ENCODE peak calls at places on chromosomes 13 and 19, in ten cellular contexts. V, N, U, W, Q, K, J, M, S and B are unnamed samples.

GRCh38 chr13:39913928-39914327 is 258.5 kb downstream of the COG6 start:
- DNase-seq in M (no peak), W (no peak), V (no peak), U (no peak), J (no peak), S (no peak), K (no peak), N (no peak), Q (no peak), B (peak)

GRCh38 chr19:32652893-32653625 is 21.9 kb downstream of the ANKRD27 start:
- DNase-seq in K (no peak), V (no peak), U (no peak), Q (no peak), N (no peak), W (peak), S (no peak), J (no peak), M (no peak), B (no peak)

GRCh38 chr13:79987323-79987722 is 353.6 kb downstream of the SPRY2 start:
- DNase-seq in N (no peak), Q (peak), S (no peak), U (no peak), J (no peak), K (no peak), M (no peak), V (no peak), W (no peak), B (no peak)

GRCh38 chr19:56350416-56351045 is 35.9 kb upstream of the ZSCAN5A start:
- DNase-seq in U (peak), V (no peak), J (peak), S (peak), Q (peak), M (peak), K (peak), N (peak), W (peak), B (peak)

GRCh38 chr19:13128583-13128982 is 10.5 kb downstream of the NACC1 start:
- DNase-seq in M (no peak), Q (no peak), J (no peak), U (no peak), S (no peak), N (no peak), K (no peak), W (no peak), V (no peak), B (no peak)

GRCh38 chr19:40523322-40524047 is 53.2 kb upstream of the SHKBP1 start:
- DNase-seq in W (peak), S (peak), J (peak), K (peak), M (peak), U (peak), Q (peak), V (no peak), N (no peak), B (no peak)

GRCh38 chr19:1040476-1041271 is 767 bp downstream of the ABCA7 start:
- DNase-seq in Q (peak), V (peak), U (peak), W (peak), K (peak), N (peak), M (peak), S (peak), J (peak), B (peak)

GRCh38 chr19:10829967-10830366 is 6.0 kb downstream of the TMED1 start:
- DNase-seq in M (no peak), V (no peak), J (no peak), N (no peak), S (no peak), U (no peak), Q (no peak), W (no peak), K (no peak), B (no peak)

GRCh38 chr13:97276862-97277269 is 54.7 kb downstream of the MBNL2 start:
- DNase-seq in K (no peak), N (no peak), V (no peak), Q (peak), M (no peak), U (no peak), J (no peak), S (no peak), W (no peak), B (no peak)

GRCh38 chr19:44553478-44554171 is 24.1 kb upstream of the CEACAM20 start:
- DNase-seq in W (no peak), V (no peak), K (no peak), N (no peak), M (no peak), Q (peak), J (no peak), U (no peak), S (no peak), B (no peak)

GRCh38 chr19:12745166-12745897 is 6.3 kb upstream of the BEST2 start:
- DNase-seq in J (no peak), M (no peak), K (no peak), N (no peak), Q (peak), U (no peak), S (no peak), W (peak), V (no peak), B (no peak)

GRCh38 chr19:15115080-15115479 is 7.9 kb downstream of the SYDE1 start:
- DNase-seq in K (no peak), M (no peak), V (no peak), J (no peak), W (no peak), N (no peak), Q (no peak), U (no peak), S (no peak), B (peak)

GRCh38 chr13:73096173-73097117 is 37.6 kb downstream of the KLF5 start:
- DNase-seq in N (no peak), K (no peak), S (no peak), U (no peak), Q (peak), V (no peak), J (no peak), M (peak), W (peak), B (no peak)

GRCh38 chr13:112895521-112896465 is 73.2 kb upstream of the MCF2L start:
- DNase-seq in U (no peak), K (no peak), N (no peak), Q (no peak), J (no peak), M (no peak), S (no peak), W (no peak), V (no peak), B (no peak)

GRCh38 chr13:26424181-26424580 is 133.3 kb upstream of the WASF3 start:
- DNase-seq in U (no peak), W (no peak), Q (no peak), M (no peak), V (no peak), J (no peak), K (no peak), N (no peak), S (no peak), B (no peak)

GRCh38 chr13:113777311-113778260 is 18.6 kb downstream of the TMEM255B start:
- DNase-seq in U (peak), W (no peak), S (no peak), N (peak), Q (peak), K (no peak), V (no peak), J (no peak), M (no peak), B (no peak)

GRCh38 chr13:114119196-114119595 is 13.2 kb downstream of the RASA3 start:
- DNase-seq in K (no peak), N (no peak), S (no peak), M (peak), U (peak), Q (peak), W (no peak), V (no peak), J (no peak), B (no peak)

GRCh38 chr19:48635263-48635965 is 1.8 kb downstream of the DBP start:
- DNase-seq in Q (peak), N (no peak), V (no peak), U (peak), W (peak), S (peak), K (peak), M (peak), J (peak), B (no peak)

GRCh38 chr19:16324384-16325160 is at the start of gene KLF2:
- DNase-seq in V (peak), K (peak), J (peak), U (peak), M (peak), W (peak), N (no peak), Q (peak), S (peak), B (peak)

GRCh38 chr13:99086149-99086868 is 108.4 kb upstream of the DOCK9 start:
- DNase-seq in J (peak), S (peak), V (no peak), W (peak), Q (peak), K (peak), U (peak), M (peak), N (no peak), B (no peak)

GRCh38 chr13:83378901-83379300 is 503.4 kb downstream of the SLITRK1 start:
- DNase-seq in N (no peak), V (no peak), J (no peak), U (no peak), Q (peak), S (no peak), W (no peak), K (no peak), M (no peak), B (no peak)

GRCh38 chr19:4795400-4795799 is 3.9 kb downstream of the FEM1A start:
- DNase-seq in M (no peak), K (no peak), Q (peak), N (no peak), U (no peak), W (no peak), V (no peak), J (no peak), S (no peak), B (no peak)

GRCh38 chr19:48398329-48399235 is 5.1 kb downstream of the GRIN2D start:
- DNase-seq in V (no peak), K (peak), W (peak), N (no peak), Q (peak), M (peak), S (peak), J (peak), U (peak), B (peak)

GRCh38 chr13:65091031-65091430 is 2139.1 kb downstream of the PCDH9 start:
- DNase-seq in W (no peak), V (no peak), K (no peak), N (no peak), U (no peak), S (no peak), Q (no peak), M (no peak), J (no peak), B (no peak)

GRCh38 chr19:47284324-47284899 is 9.7 kb downstream of the INAFM1 start:
- DNase-seq in V (no peak), U (peak), M (peak), S (peak), N (no peak), K (peak), Q (peak), J (peak), W (peak), B (peak)

GRCh38 chr19:3387645-3388589 is 21.5 kb downstream of the NFIC start:
- DNase-seq in N (no peak), S (no peak), K (no peak), W (peak), V (no peak), Q (no peak), M (peak), J (no peak), U (no peak), B (no peak)

GRCh38 chr19:18390075-18390909 is 4.3 kb downstream of the GDF15 start:
- DNase-seq in V (no peak), U (no peak), N (no peak), J (no peak), S (no peak), W (no peak), M (peak), Q (no peak), K (no peak), B (no peak)

GRCh38 chr13:33554919-33555791 is 262.8 kb upstream of the RFC3 start:
- DNase-seq in U (no peak), V (no peak), N (no peak), W (no peak), M (no peak), S (no peak), Q (no peak), J (no peak), K (no peak), B (no peak)

GRCh38 chr19:49335784-49336481 is 727 bp downstream of the CD37 start:
- DNase-seq in M (no peak), J (peak), S (no peak), W (no peak), N (no peak), K (peak), Q (no peak), V (no peak), U (peak), B (no peak)